ENCODE peak calls at places on chromosomes 5 and 9, in seven cellular contexts. Q is COR-L47, H is RPMI7951, W is GM10248, S is DND-41, X is HuH-7, M is bronchial epithelial cell. P is an unnamed sample.

GRCh38 chr5:369151-369939 is 47.8 kb downstream of the AHRR start:
- DNase-seq in W (no peak), H (peak), Q (no peak), X (no peak), M (no peak), S (no peak), P (no peak)

GRCh38 chr5:78907255-78907886 is 77.7 kb downstream of the ARSB start:
- DNase-seq in W (peak), M (peak), S (peak), H (peak), Q (no peak), X (no peak), P (no peak)

GRCh38 chr9:95896580-95896979 is 21.1 kb downstream of the ERCC6L2 start:
- DNase-seq in W (no peak), Q (no peak), M (no peak), X (no peak), S (no peak), H (no peak), P (no peak)

GRCh38 chr9:98743329-98743728 is 34.6 kb upstream of the GABBR2 start:
- DNase-seq in H (no peak), S (no peak), W (no peak), M (no peak), X (no peak), Q (no peak), P (no peak)

GRCh38 chr5:53151713-53152458 is 42.3 kb upstream of the MOCS2 start:
- DNase-seq in M (peak), S (no peak), X (no peak), H (peak), Q (no peak), W (no peak), P (no peak)

GRCh38 chr9:112921549-112921948 is 30.9 kb upstream of the SLC46A2 start:
- DNase-seq in X (peak), H (peak), Q (peak), W (no peak), S (no peak), M (peak), P (no peak)

GRCh38 chr9:129318121-129319075 is 140.3 kb upstream of the IER5L start:
- DNase-seq in S (no peak), Q (no peak), W (no peak), H (no peak), M (no peak), X (no peak), P (no peak)

GRCh38 chr9:88396836-88397577 is 8.8 kb downstream of the SPIN1 start:
- DNase-seq in X (no peak), W (no peak), Q (no peak), S (no peak), H (no peak), M (no peak), P (no peak)

GRCh38 chr5:1726956-1727355 is 72.7 kb downstream of the MRPL36 start:
- DNase-seq in S (peak), M (no peak), Q (no peak), W (no peak), X (no peak), H (no peak), P (no peak)

GRCh38 chr9:71901695-71902094 is 9.3 kb downstream of the ABHD17B start:
- DNase-seq in W (no peak), S (no peak), M (no peak), X (no peak), Q (no peak), H (no peak), P (no peak)

GRCh38 chr9:35935261-35935660 is 22.7 kb downstream of the OR2S2 start:
- DNase-seq in Q (no peak), X (no peak), H (peak), S (no peak), W (no peak), M (peak), P (no peak)

GRCh38 chr9:126637002-126637849 is 23.5 kb downstream of the LMX1B start:
- DNase-seq in S (no peak), X (no peak), W (no peak), M (no peak), H (no peak), Q (no peak), P (peak)

GRCh38 chr5:181133610-181134231 is 2.8 kb upstream of the OR2V1 start:
- DNase-seq in X (no peak), W (no peak), M (peak), H (peak), Q (no peak), S (no peak), P (no peak)

GRCh38 chr5:35246928-35247644 is 16.8 kb upstream of the PRLR start:
- DNase-seq in M (no peak), H (peak), Q (no peak), S (no peak), W (no peak), X (no peak), P (no peak)

GRCh38 chr9:74557577-74557976 is 60.4 kb downstream of the RORB start:
- DNase-seq in S (no peak), H (no peak), W (no peak), X (no peak), Q (no peak), M (no peak), P (no peak)

GRCh38 chr5:131928957-131929356 is 16.5 kb downstream of the MEIKIN start:
- DNase-seq in W (no peak), M (no peak), X (no peak), S (no peak), H (no peak), Q (no peak), P (no peak)

GRCh38 chr5:108054349-108054748 is 327.5 kb downstream of the FBXL17 start:
- DNase-seq in X (no peak), Q (no peak), M (no peak), H (no peak), W (no peak), S (peak), P (no peak)

GRCh38 chr9:108823829-108824228 is 32.0 kb downstream of the ACTL7B start:
- DNase-seq in X (no peak), W (no peak), M (no peak), H (no peak), S (no peak), Q (no peak), P (no peak)

GRCh38 chr5:81852277-81853004 is 101.5 kb upstream of the SSBP2 start:
- DNase-seq in W (peak), H (peak), M (no peak), S (peak), Q (peak), X (peak), P (peak)

GRCh38 chr5:171261361-171261760 is 47.7 kb upstream of the TLX3 start:
- DNase-seq in M (no peak), X (no peak), H (no peak), W (no peak), Q (no peak), S (no peak), P (no peak)

GRCh38 chr9:91734371-91734981 is 215.6 kb downstream of the ROR2 start:
- DNase-seq in H (peak), W (peak), M (peak), X (peak), Q (peak), S (peak), P (peak)

GRCh38 chr9:122382901-122383850 is 12.4 kb downstream of the PTGS1 start:
- DNase-seq in S (no peak), Q (no peak), X (no peak), W (no peak), H (no peak), M (peak), P (no peak)

GRCh38 chr5:138905541-138905940 is 30.4 kb upstream of the LRRTM2 start:
- DNase-seq in W (no peak), H (peak), Q (no peak), X (no peak), S (no peak), M (peak), P (no peak)

GRCh38 chr9:128271112-128271511 is 4.7 kb downstream of the GOLGA2 start:
- DNase-seq in W (no peak), Q (no peak), X (no peak), M (peak), H (no peak), S (no peak), P (no peak)

GRCh38 chr5:36638056-36638455 is 31.6 kb downstream of the SLC1A3 start:
- DNase-seq in X (no peak), W (no peak), H (no peak), M (no peak), Q (no peak), S (no peak), P (no peak)

GRCh38 chr9:79020266-79020665 is 551.5 kb upstream of the TLE4 start:
- DNase-seq in X (no peak), S (no peak), H (peak), M (no peak), W (no peak), Q (peak), P (no peak)

GRCh38 chr5:8829322-8830029 is 716.4 kb downstream of the SEMA5A start:
- DNase-seq in M (peak), Q (no peak), X (no peak), W (no peak), S (no peak), H (peak), P (no peak)

GRCh38 chr9:33294670-33295432 is 4.5 kb downstream of the NFX1 start:
- DNase-seq in X (no peak), S (no peak), Q (no peak), H (no peak), M (no peak), W (no peak), P (no peak)

GRCh38 chr5:9301200-9301599 is 244.7 kb downstream of the SEMA5A start:
- DNase-seq in M (no peak), S (no peak), W (no peak), Q (no peak), X (no peak), H (no peak), P (no peak)

GRCh38 chr5:139383275-139383992 is at the start of gene SLC23A1:
- DNase-seq in S (no peak), H (no peak), X (peak), Q (no peak), M (no peak), W (peak), P (no peak)

GRCh38 chr9:112748041-112748440 is 2.5 kb upstream of the SNX30 start:
- DNase-seq in W (no peak), H (no peak), Q (no peak), M (no peak), S (no peak), X (no peak), P (no peak)

GRCh38 chr5:150636391-150637244 is 3.8 kb upstream of the SYNPO start:
- DNase-seq in S (no peak), W (no peak), X (no peak), M (peak), H (peak), Q (peak), P (no peak)

GRCh38 chr9:93668261-93668871 is 92.0 kb downstream of the PHF2 start:
- DNase-seq in Q (no peak), M (no peak), W (no peak), H (no peak), X (no peak), S (peak), P (no peak)

GRCh38 chr5:180627386-180628120 is 21.8 kb downstream of the FLT4 start:
- DNase-seq in Q (no peak), M (no peak), W (no peak), S (no peak), X (no peak), H (no peak), P (no peak)

GRCh38 chr5:89372176-89372575 is 489.2 kb upstream of the MEF2C start:
- DNase-seq in H (no peak), Q (no peak), M (peak), X (no peak), S (no peak), W (no peak), P (no peak)

GRCh38 chr5:132497488-132497997 is 7.0 kb upstream of the IRF1 start:
- DNase-seq in W (no peak), S (no peak), Q (no peak), M (peak), H (peak), X (no peak), P (no peak)

GRCh38 chr5:127758884-127759283 is 55.7 kb downstream of the CCDC192 start:
- DNase-seq in H (no peak), W (no peak), S (no peak), Q (no peak), M (no peak), X (peak), P (no peak)

P was measured in immature natural killer cell.